ENCODE peak calls at places on chromosomes 2 and 18, in seven cellular contexts. D is endothelial cell, O is IMR-90, S is HFFc6, X is uterus, H is lower leg skin, J is spleen. C is an unnamed sample.

GRCh38 chr2:27306657-27307544 is 1.3 kb downstream of the UCN start:
- DNase-seq in D (no peak), O (no peak), S (no peak), X (no peak), H (no peak), J (peak), C (no peak)

GRCh38 chr2:38592951-38593350 is 9.8 kb downstream of the HNRNPLL start:
- DNase-seq in D (no peak), O (peak), S (no peak), X (no peak), H (no peak), J (no peak), C (peak)

GRCh38 chr18:69817335-69817935 is 130.2 kb downstream of the CD226 start:
- DNase-seq in D (no peak), O (peak), S (peak), X (no peak), H (no peak), J (no peak), C (peak)

GRCh38 chr2:51490576-51491234 is 458.8 kb upstream of the NRXN1 start:
- DNase-seq in D (no peak), O (no peak), S (no peak), X (no peak), H (no peak), J (no peak), C (no peak)

GRCh38 chr2:168118733-168119518 is 128.5 kb downstream of the STK39 start:
- DNase-seq in D (peak), O (peak), S (peak), X (no peak), H (no peak), J (no peak), C (peak)

GRCh38 chr2:169673106-169673505 is 21.1 kb downstream of the CFAP210 start:
- DNase-seq in D (no peak), O (no peak), S (no peak), X (no peak), H (no peak), J (no peak), C (no peak)

GRCh38 chr18:2978626-2979025 is 34.3 kb downstream of the LPIN2 start:
- DNase-seq in D (no peak), O (peak), S (peak), X (no peak), H (no peak), J (no peak), C (peak)

GRCh38 chr2:112762276-112762675 is 2.1 kb downstream of the CKAP2L start:
- DNase-seq in D (no peak), O (no peak), S (no peak), X (no peak), H (no peak), J (no peak), C (no peak)

GRCh38 chr18:24741961-24742738 is 281.7 kb downstream of the HRH4 start:
- DNase-seq in D (no peak), O (peak), S (no peak), X (no peak), H (no peak), J (no peak), C (no peak)

GRCh38 chr18:12839057-12839525 is 44.9 kb downstream of the PTPN2 start:
- DNase-seq in D (no peak), O (no peak), S (no peak), X (no peak), H (no peak), J (no peak), C (peak)

GRCh38 chr2:43169091-43169936 is 57.1 kb downstream of the ZFP36L2 start:
- DNase-seq in D (no peak), O (no peak), S (no peak), X (peak), H (no peak), J (peak), C (peak)

GRCh38 chr2:172323256-172323655 is 104.1 kb upstream of the ITGA6 start:
- DNase-seq in D (no peak), O (peak), S (peak), X (no peak), H (no peak), J (no peak), C (no peak)

GRCh38 chr2:117968724-117969121 is 45.1 kb downstream of the CCDC93 start:
- DNase-seq in D (no peak), O (no peak), S (no peak), X (no peak), H (no peak), J (no peak), C (no peak)

GRCh38 chr18:5542393-5543035 is 1.3 kb downstream of the EPB41L3 start:
- DNase-seq in D (peak), O (peak), S (no peak), X (no peak), H (no peak), J (peak), C (no peak)

GRCh38 chr2:135159191-135159590 is 107.1 kb downstream of the RAB3GAP1 start:
- DNase-seq in D (no peak), O (no peak), S (no peak), X (no peak), H (no peak), J (no peak), C (no peak)

GRCh38 chr2:216606551-216607527 is 26.4 kb upstream of the IGFBP2 start:
- DNase-seq in D (peak), O (no peak), S (no peak), X (no peak), H (no peak), J (peak), C (no peak)

GRCh38 chr18:59008302-59008974 is 131.2 kb upstream of the SEC11C start:
- DNase-seq in D (no peak), O (peak), S (peak), X (no peak), H (no peak), J (no peak), C (peak)

GRCh38 chr18:49016648-49017539 is 66.1 kb upstream of the SMAD7 start:
- DNase-seq in D (no peak), O (peak), S (peak), X (peak), H (peak), J (peak), C (peak)

DNA sequence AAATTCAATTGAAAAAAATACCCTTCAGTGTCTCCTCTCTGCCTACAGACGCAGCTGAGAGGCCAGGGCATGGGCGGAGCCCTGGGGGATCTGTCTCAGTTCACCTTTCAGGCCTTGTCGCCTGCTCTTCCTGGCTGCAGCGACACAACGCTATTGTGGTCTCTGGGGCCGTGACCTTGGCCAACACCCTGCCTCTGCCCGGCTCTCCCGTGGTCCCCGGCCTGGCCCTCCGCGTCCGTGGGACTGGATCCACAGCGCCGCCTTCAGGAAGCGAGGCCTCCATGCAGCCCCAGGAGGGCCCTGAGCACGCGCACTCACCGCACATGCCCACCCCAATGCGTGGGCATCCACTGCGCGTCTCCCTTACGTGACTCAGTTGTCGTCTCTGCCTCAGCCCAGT is 81.1 kb downstream of the MRPS9 start:
- DNase-seq in D (peak), O (no peak), S (no peak), X (no peak), H (no peak), J (peak), C (no peak)
- TF ChIP-seq CTCF in D (peak), O (peak), S (peak), X (no peak), H (no peak), J (no peak), C (no peak)

GRCh38 chr2:191015229-191015628 is 1.3 kb upstream of the STAT1 start:
- DNase-seq in D (no peak), O (no peak), S (no peak), X (no peak), H (no peak), J (no peak), C (no peak)

GRCh38 chr2:191013617-191013875 is 425 bp downstream of the STAT1 start:
- DNase-seq in D (no peak), O (no peak), S (no peak), X (no peak), H (no peak), J (no peak), C (no peak)

GRCh38 chr2:191014653-191015020 is 666 bp upstream of the STAT1 start:
- DNase-seq in D (no peak), O (no peak), S (no peak), X (no peak), H (no peak), J (no peak), C (no peak)

GRCh38 chr2:191012845-191013616 is 940 bp downstream of the STAT1 start:
- DNase-seq in D (no peak), O (peak), S (no peak), X (peak), H (no peak), J (no peak), C (peak)

GRCh38 chr2:191013876-191014652 is at the start of gene STAT1:
- DNase-seq in D (peak), O (peak), S (peak), X (peak), H (peak), J (peak), C (peak)
- TF ChIP-seq CTCF in D (peak), O (no peak), S (peak), X (no peak), H (no peak), J (no peak), C (no peak)

GRCh38 chr2:144682248-144682647 is 162.3 kb upstream of the ZEB2 start:
- DNase-seq in D (no peak), O (no peak), S (no peak), X (no peak), H (peak), J (no peak), C (no peak)
- TF ChIP-seq CTCF in D (no peak), O (no peak), S (no peak), X (no peak), H (no peak), J (no peak), C (no peak)

DNA sequence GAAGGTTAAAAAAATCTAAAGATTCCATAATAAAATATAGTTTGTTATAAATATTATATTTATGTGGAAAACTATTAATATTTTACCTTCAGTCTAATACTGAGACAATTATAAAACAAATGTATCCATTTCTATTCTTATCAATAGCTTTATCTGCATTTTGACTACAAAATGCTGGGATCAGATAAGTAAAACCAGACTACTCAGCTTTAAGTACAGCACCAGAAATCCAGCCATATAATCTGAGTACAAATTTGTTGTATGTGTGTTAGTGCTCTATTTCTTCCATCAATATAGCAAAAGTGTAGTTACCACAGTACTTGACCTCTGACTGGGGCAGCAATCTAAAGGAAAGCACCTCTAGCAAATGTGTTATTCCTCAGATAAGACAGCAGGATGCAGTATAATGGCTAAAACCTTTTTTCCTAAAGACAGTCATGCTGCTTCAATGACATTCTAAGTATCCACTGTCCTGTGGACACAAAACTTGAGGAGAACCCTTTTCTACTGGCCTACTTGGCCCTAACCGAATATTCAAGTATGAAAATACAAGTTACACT is 68.1 kb downstream of the OLA1 start:
- DNase-seq in D (no peak), O (no peak), S (peak), X (no peak), H (no peak), J (no peak), C (peak)
- TF ChIP-seq CTCF in D (no peak), O (peak), S (peak), X (no peak), H (no peak), J (no peak), C (no peak)

DNA sequence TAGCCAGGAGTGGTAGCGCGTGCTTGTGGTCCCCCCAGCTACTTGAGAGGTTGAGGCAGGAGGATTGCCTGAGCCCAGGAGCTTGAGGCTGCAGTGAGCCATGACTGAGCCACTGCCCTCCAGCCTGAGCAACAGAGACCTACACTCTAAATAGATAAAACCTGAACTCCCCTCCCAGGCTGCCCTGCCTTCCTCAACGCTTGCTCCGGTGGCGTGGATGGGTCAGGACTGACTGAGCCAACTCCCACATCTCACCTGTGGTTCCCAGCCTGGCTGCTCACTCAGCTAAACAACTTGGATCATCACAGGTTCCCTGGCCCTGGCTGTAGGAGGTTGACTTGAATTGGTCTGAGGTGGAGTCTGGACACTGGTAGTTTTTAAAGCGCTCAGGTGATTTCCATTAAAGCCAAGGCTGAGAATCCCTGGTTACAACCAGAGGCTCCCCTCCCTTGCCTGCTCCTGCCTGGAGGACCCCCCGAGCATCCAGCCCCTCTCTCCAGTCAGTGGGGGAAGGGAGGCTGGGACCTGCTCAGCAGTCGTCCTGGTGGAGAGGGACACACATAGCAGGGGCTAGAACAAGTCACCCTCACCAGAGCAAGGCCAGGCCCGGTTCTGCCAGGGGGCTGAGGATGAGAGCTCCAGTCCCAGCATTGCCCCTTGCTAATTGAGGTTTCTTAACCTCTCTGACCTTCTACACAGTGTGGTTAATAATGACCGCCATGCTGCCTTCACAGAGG is 47.0 kb upstream of the TAF1B start:
- DNase-seq in D (no peak), O (no peak), S (no peak), X (no peak), H (no peak), J (peak), C (no peak)
- TF ChIP-seq CTCF in D (peak), O (peak), S (peak), X (no peak), H (no peak), J (no peak), C (no peak)

GRCh38 chr2:68362749-68363148 is 2.3 kb upstream of the PLEK start:
- DNase-seq in D (no peak), O (no peak), S (no peak), X (no peak), H (no peak), J (no peak), C (no peak)

GRCh38 chr2:68357608-68358337 is 7.3 kb upstream of the PLEK start:
- DNase-seq in D (peak), O (peak), S (peak), X (peak), H (no peak), J (no peak), C (peak)

GRCh38 chr2:68362069-68362468 is 3.0 kb upstream of the PLEK start:
- DNase-seq in D (peak), O (peak), S (peak), X (peak), H (peak), J (peak), C (peak)

GRCh38 chr2:68356599-68357239 is 8.4 kb upstream of the PLEK start:
- DNase-seq in D (no peak), O (no peak), S (no peak), X (no peak), H (no peak), J (no peak), C (no peak)

GRCh38 chr2:68359889-68360288 is 5.2 kb upstream of the PLEK start:
- DNase-seq in D (no peak), O (no peak), S (no peak), X (no peak), H (no peak), J (no peak), C (no peak)
- TF ChIP-seq CTCF in D (peak), O (peak), S (peak), X (no peak), H (no peak), J (no peak), C (no peak)

GRCh38 chr2:95379616-95379925 is 22.9 kb upstream of the FAHD2A start:
- DNase-seq in D (peak), O (no peak), S (no peak), X (no peak), H (no peak), J (no peak), C (no peak)
- TF ChIP-seq CTCF in D (no peak), O (peak), S (peak), X (no peak), H (no peak), J (no peak), C (no peak)

DNA sequence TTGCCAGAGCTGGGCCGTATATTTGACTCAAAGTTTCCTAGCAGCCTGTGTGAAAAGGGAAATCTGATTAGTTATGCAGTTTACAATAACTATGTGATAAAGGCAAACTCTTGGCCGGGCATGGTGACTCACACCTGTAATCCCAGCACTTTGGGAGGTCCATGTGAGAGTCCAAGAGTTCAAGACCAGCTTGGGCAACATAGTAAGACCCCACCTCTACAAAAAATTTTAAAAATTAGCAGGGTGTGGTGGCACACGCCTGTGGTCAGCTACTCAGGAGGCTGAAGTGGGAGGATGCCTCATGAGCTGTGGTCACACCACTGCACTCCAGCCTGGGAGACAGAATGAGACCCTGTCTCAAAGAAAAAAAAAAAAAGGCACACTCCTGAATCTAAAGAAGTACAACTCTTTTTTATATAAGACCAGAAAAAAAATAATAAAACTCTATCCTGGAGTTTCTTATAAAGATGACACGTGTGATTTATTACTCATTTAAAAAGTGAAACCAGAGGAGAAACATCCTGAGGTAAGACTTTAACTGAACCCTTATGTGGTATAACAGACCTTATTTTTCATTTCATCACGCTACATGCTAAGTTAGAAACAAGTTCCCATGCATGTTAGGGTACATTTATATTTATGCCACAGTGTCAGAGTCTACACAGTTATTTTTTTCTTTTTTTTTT is 32.6 kb upstream of the KCMF1 start:
- DNase-seq in D (no peak), O (no peak), S (no peak), X (no peak), H (no peak), J (peak), C (no peak)
- TF ChIP-seq CTCF in D (no peak), O (no peak), S (no peak), X (no peak), H (no peak), J (no peak), C (no peak)

GRCh38 chr2:102313025-102313424 is 1.7 kb downstream of the IL1RL1 start:
- DNase-seq in D (no peak), O (peak), S (peak), X (no peak), H (no peak), J (no peak), C (no peak)
- TF ChIP-seq CTCF in D (no peak), O (no peak), S (no peak), X (no peak), H (no peak), J (no peak), C (no peak)